ENCODE peak calls at places on chromosomes 2 and 18, in six cellular contexts. V, E, G, A, X and L are unnamed samples.

GRCh38 chr2:5666798-5667197 is 25.4 kb upstream of the SOX11 start:
- DNase-seq in V (peak; percentile 29), E (no peak), G (no peak), A (no peak), X (no peak), L (no peak)

GRCh38 chr2:32058130-32058529 is 5.2 kb upstream of the SPAST start:
- DNase-seq in V (no peak), E (no peak), G (peak; percentile 13), A (no peak), X (no peak), L (no peak)

GRCh38 chr2:74670263-74670662 is 16.2 kb downstream of the SEMA4F start:
- DNase-seq in V (no peak), E (no peak), G (no peak), A (no peak), X (no peak), L (no peak)

GRCh38 chr2:230942371-230942770 is 17.3 kb upstream of the GPR55 start:
- DNase-seq in V (no peak), E (no peak), G (no peak), A (no peak), X (no peak), L (no peak)

GRCh38 chr2:39787950-39788349 is 8.9 kb upstream of the THUMPD2 start:
- DNase-seq in V (no peak), E (no peak), G (no peak), A (no peak), X (no peak), L (no peak)

GRCh38 chr18:55998071-55998522 is 410.1 kb upstream of the TCF4 start:
- DNase-seq in V (peak; percentile 48), E (no peak), G (peak; percentile 82), A (no peak), X (no peak), L (no peak)

GRCh38 chr2:104766683-104767082 is 87.2 kb upstream of the POU3F3 start:
- DNase-seq in V (peak; percentile 55), E (no peak), G (peak; percentile 71), A (no peak), X (no peak), L (no peak)

GRCh38 chr2:125471963-125472362 is 1184.0 kb upstream of the GYPC start:
- DNase-seq in V (peak; percentile 83), E (no peak), G (peak; percentile 1), A (no peak), X (no peak), L (no peak)

GRCh38 chr2:86598966-86599365 is 24.7 kb downstream of the RNF103 start:
- DNase-seq in V (no peak), E (no peak), G (no peak), A (no peak), X (no peak), L (no peak)

GRCh38 chr18:44133483-44133882 is 547.2 kb upstream of the SETBP1 start:
- DNase-seq in V (no peak), E (no peak), G (peak; percentile 6), A (no peak), X (no peak), L (no peak)

GRCh38 chr2:144514731-144515424 is 5.0 kb downstream of the ZEB2 start:
- DNase-seq in V (peak; percentile 23), E (no peak), G (no peak), A (no peak), X (no peak), L (no peak)

GRCh38 chr2:68463287-68463877 is 3.7 kb downstream of the FBXO48 start:
- DNase-seq in V (peak; percentile 73), E (no peak), G (peak; percentile 58), A (no peak), X (no peak), L (no peak)

GRCh38 chr2:49241991-49242390 is 87.7 kb upstream of the FSHR start:
- DNase-seq in V (no peak), E (no peak), G (peak; percentile 75), A (no peak), X (no peak), L (no peak)

GRCh38 chr18:74303936-74304335 is 11.7 kb upstream of the C18orf63 start:
- DNase-seq in V (no peak), E (no peak), G (peak; percentile 61), A (no peak), X (no peak), L (no peak)

GRCh38 chr2:20611077-20611843 is 39.6 kb downstream of the HS1BP3 start:
- DNase-seq in V (peak; percentile 48), E (peak; percentile 90), G (peak; percentile 73), A (peak; percentile 83), X (peak; percentile 88), L (no peak)

GRCh38 chr18:9902832-9903231 is 11.0 kb upstream of the VAPA start:
- DNase-seq in V (no peak), E (peak; percentile 39), G (peak; percentile 39), A (peak; percentile 58), X (no peak), L (no peak)

GRCh38 chr2:171083426-171083825 is 77.3 kb downstream of the TLK1 start:
- DNase-seq in V (no peak), E (no peak), G (no peak), A (no peak), X (no peak), L (no peak)

GRCh38 chr18:24490545-24490944 is 30.1 kb downstream of the HRH4 start:
- DNase-seq in V (no peak), E (no peak), G (peak; percentile 81), A (no peak), X (no peak), L (no peak)

GRCh38 chr2:18428516-18428915 is 131.9 kb downstream of the RDH14 start:
- DNase-seq in V (no peak), E (no peak), G (no peak), A (no peak), X (no peak), L (no peak)

GRCh38 chr18:6017160-6017559 is 121.8 kb upstream of the TMEM200C start:
- DNase-seq in V (no peak), E (no peak), G (no peak), A (no peak), X (no peak), L (no peak)

DNA sequence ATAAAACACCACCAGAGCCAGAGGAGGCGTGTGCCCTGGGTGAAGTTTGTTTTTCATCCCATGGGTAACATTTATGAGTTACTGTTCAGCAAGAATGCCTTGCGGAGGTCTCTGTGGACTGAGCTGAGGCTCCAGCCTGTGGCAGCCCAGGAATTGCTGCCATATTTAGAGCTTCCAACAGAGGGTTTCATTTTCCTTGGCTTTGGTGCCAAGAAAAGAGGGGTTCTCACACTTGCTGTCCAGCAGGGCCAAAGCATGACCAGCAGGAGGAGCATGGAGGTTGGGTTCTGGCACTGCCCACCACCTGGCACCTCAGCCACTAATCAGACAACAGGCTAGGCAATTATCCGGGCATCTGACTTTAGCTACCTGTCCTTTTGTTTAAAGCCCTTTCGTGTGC is 36.7 kb downstream of the EPAS1 start:
- DNase-seq in V (peak; percentile 21), E (no peak), G (peak; percentile 41), A (no peak), X (no peak), L (no peak)
- TF ChIP-seq CTCF in V (peak; percentile 36), E (peak; percentile 48), G (peak; percentile 33), A (no peak), X (no peak), L (peak; percentile 34)

DNA sequence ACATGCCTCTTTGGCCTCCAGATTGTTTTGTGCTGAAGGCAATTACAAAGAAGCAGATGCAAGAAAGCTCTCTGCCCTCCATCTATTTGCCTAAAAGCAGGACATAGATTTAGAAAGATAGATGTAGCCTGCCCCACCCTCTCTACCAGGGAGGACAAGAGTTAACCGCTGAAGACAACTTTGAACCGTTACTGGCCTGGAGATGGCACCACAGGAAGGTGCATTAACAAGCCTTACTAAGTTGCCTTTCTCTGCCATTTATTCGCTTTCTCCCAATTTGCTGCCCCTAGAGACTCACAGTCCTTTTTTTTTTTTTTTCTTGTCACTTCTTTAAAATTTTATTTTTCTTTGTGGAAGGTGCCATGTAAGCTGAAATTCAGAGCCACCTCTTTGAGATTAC is 28.8 kb upstream of the RMDN2 start:
- DNase-seq in V (peak; percentile 61), E (no peak), G (peak; percentile 22), A (no peak), X (no peak), L (no peak)
- TF ChIP-seq CTCF in V (peak; percentile 43), E (no peak), G (no peak), A (no peak), X (no peak), L (no peak)

GRCh38 chr2:212364586-212364985 is 174.0 kb downstream of the ERBB4 start:
- DNase-seq in V (peak; percentile 21), E (no peak), G (no peak), A (no peak), X (no peak), L (no peak)
- TF ChIP-seq CTCF in V (no peak), E (no peak), G (no peak), A (no peak), X (no peak), L (no peak)

GRCh38 chr18:23095463-23095862 is 39.8 kb upstream of the CABLES1 start:
- DNase-seq in V (no peak), E (no peak), G (no peak), A (no peak), X (no peak), L (no peak)
- TF ChIP-seq CTCF in V (peak; percentile 35), E (no peak), G (peak; percentile 3), A (no peak), X (no peak), L (no peak)

GRCh38 chr2:130344578-130344977 is 1.9 kb downstream of the IMP4 start:
- DNase-seq in V (no peak), E (no peak), G (no peak), A (no peak), X (no peak), L (no peak)

GRCh38 chr2:130341562-130342019 is 1.1 kb upstream of the IMP4 start:
- DNase-seq in V (peak; percentile 50), E (no peak), G (no peak), A (no peak), X (no peak), L (no peak)

GRCh38 chr2:130342020-130342532 is 621 bp upstream of the IMP4 start:
- DNase-seq in V (peak; percentile 97), E (peak; percentile 94), G (peak; percentile 93), A (peak; percentile 82), X (peak; percentile 90), L (peak; percentile 84)

GRCh38 chr2:130345091-130345490 is 2.4 kb downstream of the IMP4 start:
- DNase-seq in V (no peak), E (no peak), G (no peak), A (no peak), X (no peak), L (no peak)

GRCh38 chr2:130342533-130343275 is at the start of gene IMP4:
- DNase-seq in V (peak; percentile 99), E (peak; percentile 98), G (peak; percentile 99), A (peak; percentile 94), X (peak; percentile 99), L (peak; percentile 98)
- TF ChIP-seq CTCF in V (peak; percentile 30), E (peak; percentile 63), G (peak; percentile 35), A (peak; percentile 30), X (peak; percentile 31), L (peak; percentile 32)